ENCODE peak calls at places on chromosome 2, in eight cellular contexts. P is transverse colon, V is pancreas, M is heart left ventricle, H is bronchial epithelial cell, C is psoas muscle, Z is cardiac muscle cell, A is lower lobe of right lung. S is an unnamed sample.

GRCh38 chr2:10216677-10217498 is 85.8 kb upstream of the HPCAL1 start:
- DNase-seq in V (peak; percentile 40), Z (no peak), C (no peak), M (peak; percentile 19), H (no peak), A (peak; percentile 4), P (no peak), S (no peak)

GRCh38 chr2:143796051-143796450 is 666.8 kb downstream of the ARHGAP15 start:
- DNase-seq in V (no peak), H (no peak), C (no peak), P (no peak), A (no peak), M (no peak), Z (no peak), S (no peak)

GRCh38 chr2:69007603-69008002 is 5.4 kb upstream of the ANTXR1 start:
- DNase-seq in H (no peak), A (no peak), C (no peak), V (no peak), P (no peak), M (no peak), Z (no peak), S (no peak)

GRCh38 chr2:133413863-133414262 is 154.4 kb downstream of the NCKAP5 start:
- DNase-seq in H (no peak), C (no peak), V (no peak), Z (no peak), A (no peak), M (no peak), P (no peak), S (no peak)

GRCh38 chr2:240821429-240821778 is 1.4 kb upstream of the KIF1A start:
- DNase-seq in P (no peak), V (no peak), Z (no peak), M (no peak), C (no peak), A (no peak), H (no peak), S (no peak)

GRCh38 chr2:41598161-41598894 is 449.5 kb upstream of the PKDCC start:
- DNase-seq in V (no peak), Z (peak; percentile 92), M (no peak), H (no peak), C (no peak), P (no peak), A (no peak), S (no peak)

GRCh38 chr2:111118455-111119003 is 2.2 kb upstream of the BCL2L11 start:
- DNase-seq in H (no peak), A (peak; percentile 52), P (no peak), C (no peak), V (peak; percentile 77), Z (no peak), M (peak; percentile 64), S (no peak)

GRCh38 chr2:102622646-102623045 is 3.3 kb downstream of the SLC9A2 start:
- DNase-seq in P (no peak), C (no peak), A (no peak), H (no peak), V (no peak), Z (no peak), M (no peak), S (no peak)

GRCh38 chr2:11876436-11876835 is 130.0 kb downstream of the LPIN1 start:
- DNase-seq in Z (no peak), M (no peak), C (no peak), H (no peak), P (no peak), A (no peak), V (no peak), S (no peak)

GRCh38 chr2:234992196-234992595 is 40.4 kb downstream of the SH3BP4 start:
- DNase-seq in M (no peak), V (no peak), P (no peak), H (no peak), A (no peak), Z (no peak), C (no peak), S (no peak)

GRCh38 chr2:124024491-124025348 is at the start of gene CNTNAP5:
- DNase-seq in M (peak; percentile 61), H (peak; percentile 10), Z (peak; percentile 77), A (peak; percentile 65), P (peak; percentile 8), C (peak; percentile 21), V (peak; percentile 85), S (peak; percentile 1)

GRCh38 chr2:99867690-99868089 is 274.7 kb downstream of the AFF3 start:
- DNase-seq in C (no peak), V (no peak), Z (peak; percentile 52), H (peak; percentile 42), P (no peak), A (no peak), M (no peak), S (no peak)

GRCh38 chr2:219702796-219703545 is 75.5 kb downstream of the SLC4A3 start:
- DNase-seq in P (no peak), C (no peak), H (peak; percentile 81), A (peak; percentile 56), V (no peak), M (no peak), Z (peak; percentile 39), S (no peak)

GRCh38 chr2:151782378-151783132 is 45.7 kb downstream of the ARL5A start:
- DNase-seq in C (no peak), V (no peak), H (no peak), A (no peak), Z (no peak), P (no peak), M (no peak), S (no peak)

GRCh38 chr2:120712180-120712678 is 23.4 kb upstream of the GLI2 start:
- DNase-seq in V (no peak), M (no peak), C (no peak), H (no peak), P (no peak), Z (no peak), A (no peak), S (no peak)

GRCh38 chr2:143841935-143842334 is 678.0 kb downstream of the ZEB2 start:
- DNase-seq in V (no peak), H (no peak), Z (peak; percentile 34), C (no peak), P (no peak), M (no peak), A (no peak), S (no peak)

GRCh38 chr2:42084231-42084671 is 36.4 kb downstream of the PKDCC start:
- DNase-seq in V (no peak), C (no peak), P (no peak), Z (peak; percentile 60), M (peak; percentile 66), H (no peak), A (no peak), S (no peak)

GRCh38 chr2:75053484-75054112 is 95.2 kb downstream of the POLE4 start:
- DNase-seq in H (peak; percentile 56), C (no peak), A (no peak), P (peak; percentile 9), Z (peak; percentile 45), V (no peak), M (peak; percentile 35), S (no peak)

GRCh38 chr2:113963965-113964364 is 74.1 kb downstream of the ACTR3 start:
- DNase-seq in V (no peak), H (no peak), A (no peak), P (no peak), M (no peak), C (no peak), Z (no peak), S (no peak)
- TF ChIP-seq CTCF in V (no peak), H (no peak), A (no peak), P (no peak), M (no peak), C (no peak), Z (no peak), S (no peak)

GRCh38 chr2:218291934-218292699 is at the start of gene TMBIM1:
- DNase-seq in Z (peak; percentile 82), H (no peak), P (peak; percentile 84), M (peak; percentile 92), C (peak; percentile 88), V (peak; percentile 89), A (peak; percentile 89), S (no peak)

GRCh38 chr2:218293715-218294429 is 1.6 kb upstream of the TMBIM1 start:
- DNase-seq in H (no peak), P (no peak), Z (no peak), V (no peak), C (no peak), M (no peak), A (no peak), S (no peak)

GRCh38 chr2:218291318-218291933 is 877 bp downstream of the TMBIM1 start:
- DNase-seq in H (no peak), M (peak; percentile 62), A (peak; percentile 65), Z (peak; percentile 41), C (no peak), P (no peak), V (no peak), S (no peak)

GRCh38 chr2:218294430-218294999 is 2.2 kb upstream of the TMBIM1 start:
- DNase-seq in A (no peak), H (peak; percentile 79), Z (no peak), C (no peak), V (no peak), M (no peak), P (no peak), S (no peak)

GRCh38 chr2:218292700-218293014 is 354 bp upstream of the TMBIM1 start:
- DNase-seq in Z (no peak), M (no peak), C (no peak), H (no peak), P (no peak), V (no peak), A (no peak), S (no peak)
- H3K4me3 ChIP-seq in Z (peak overlapping the region; percentile 35), M (peak overlapping the region; percentile 75), C (peak overlapping the region; percentile 93), H (peak overlapping the region; percentile 11), P (peak overlapping the region; percentile 73), V (no peak overlapping the region), A (peak overlapping the region; percentile 81), S (no peak overlapping the region)

GRCh38 chr2:84944257-84944909 is 26.6 kb upstream of the KCMF1 start:
- DNase-seq in H (no peak), P (no peak), Z (no peak), M (no peak), C (no peak), V (no peak), A (no peak), S (no peak)
- H3K36me3 ChIP-seq in H (no peaks in the 10 kb centered on the region), P (no peaks in the 10 kb centered on the region), Z (no peaks in the 10 kb centered on the region), M (no peaks in the 10 kb centered on the region), C (no peaks in the 10 kb centered on the region), V (no peaks in the 10 kb centered on the region), A (no peaks in the 10 kb centered on the region), S (no peaks in the 10 kb centered on the region)

DNA sequence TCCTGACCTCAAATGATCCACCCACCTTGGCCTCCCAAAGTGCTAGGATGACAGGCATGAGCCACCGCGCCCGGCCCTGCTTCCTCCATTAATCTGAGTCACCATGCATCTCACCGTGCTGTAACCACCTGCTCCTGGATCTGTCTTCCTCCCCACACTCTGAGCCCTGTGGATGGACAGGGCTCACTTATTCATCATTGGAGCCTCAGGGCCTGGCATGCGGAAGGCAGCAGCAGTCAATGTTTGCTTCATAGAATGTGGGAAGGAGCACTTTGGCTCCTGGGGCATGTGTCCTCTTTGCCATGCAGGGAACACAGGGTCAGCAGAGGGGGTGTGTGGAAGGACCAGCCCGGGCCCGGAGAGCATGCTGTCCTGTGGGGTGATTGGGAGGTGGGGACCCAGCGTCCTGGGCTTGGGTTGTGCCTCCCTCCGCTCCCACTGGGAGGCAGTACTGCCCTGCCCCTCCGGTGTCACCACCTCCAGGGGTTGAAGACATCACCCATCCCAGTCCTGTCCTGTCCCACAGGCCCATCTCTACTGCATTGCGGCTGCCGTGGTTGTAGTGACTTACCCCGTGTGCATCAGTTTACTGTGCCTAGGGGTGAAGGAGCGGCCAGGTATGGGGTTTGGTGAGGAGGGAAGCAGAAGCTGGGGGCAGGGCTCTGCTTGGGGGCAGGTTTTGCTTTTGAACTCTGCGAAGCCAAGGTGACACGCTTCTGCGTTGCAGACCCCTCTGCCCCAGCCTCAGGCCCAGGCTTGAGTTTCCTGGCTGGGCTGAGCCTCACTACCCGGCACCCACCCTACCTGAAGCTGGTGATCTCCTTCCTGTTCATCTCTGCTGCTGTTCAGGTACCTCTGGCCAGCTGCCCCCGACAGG is 11.5 kb downstream of the MFSD2B start:
- DNase-seq in P (peak; percentile 33), H (peak; percentile 86), Z (no peak), V (peak; percentile 54), A (no peak), M (no peak), C (no peak), S (no peak)
- TF ChIP-seq CTCF in P (peak; percentile 42), H (peak; percentile 38), Z (peak; percentile 23), V (no peak), A (peak; percentile 30), M (no peak), C (no peak), S (no peak)

S was measured in kidney epithelial cell.